ENCODE peak calls at places on chromosomes 13 and 19, in five cellular contexts. A is NCI-H1694; B is T-helper 22 cell; W is stromal cell of bone marrow; T is stimulated activated CD4-positive, alpha-beta T cell treated with anti-CD3 and anti-CD28 coated beads, Interleukin-2, amount 100 ng/mL, for 48 hours. J is an unnamed sample.

GRCh38 chr13:28723806-28724205 is 5.0 kb upstream of the SLC46A3 start:
- DNase-seq in A (no peak), B (no peak), W (no peak), T (no peak), J (no peak)

GRCh38 chr19:50268046-50268445 is 61.1 kb downstream of the KCNC3 start:
- DNase-seq in A (no peak), B (no peak), W (no peak), T (no peak), J (no peak)

GRCh38 chr13:34258646-34259386 is 440.9 kb downstream of the RFC3 start:
- DNase-seq in A (no peak), B (no peak), W (no peak), T (no peak), J (no peak)

GRCh38 chr13:73578251-73578875 is 519.6 kb downstream of the KLF5 start:
- DNase-seq in A (no peak), B (no peak), W (no peak), T (no peak), J (no peak)

GRCh38 chr19:6030214-6030507 is 52.2 kb upstream of the RANBP3 start:
- DNase-seq in A (no peak), B (no peak), W (peak), T (no peak), J (no peak)

GRCh38 chr13:23709521-23709920 is 139.3 kb downstream of the TNFRSF19 start:
- DNase-seq in A (no peak), B (no peak), W (no peak), T (no peak), J (no peak)

GRCh38 chr13:78598933-78599332 is 4.4 kb downstream of the POU4F1 start:
- DNase-seq in A (no peak), B (no peak), W (no peak), T (no peak), J (no peak)

GRCh38 chr19:45382426-45382825 is 12.1 kb upstream of the ERCC2 start:
- DNase-seq in A (no peak), B (no peak), W (no peak), T (no peak), J (no peak)

GRCh38 chr13:36998624-36999041 is 507 bp downstream of the ALG5 start:
- DNase-seq in A (peak), B (peak), W (no peak), T (peak), J (peak)

GRCh38 chr13:80704369-80704768 is 363.4 kb upstream of the SPRY2 start:
- DNase-seq in A (no peak), B (no peak), W (no peak), T (no peak), J (no peak)

GRCh38 chr13:91286317-91286716 is 61.2 kb upstream of the MIR17HG start:
- DNase-seq in A (no peak), B (no peak), W (no peak), T (no peak), J (no peak)

GRCh38 chr13:83450586-83450985 is 431.7 kb downstream of the SLITRK1 start:
- DNase-seq in A (no peak), B (no peak), W (no peak), T (no peak), J (no peak)

GRCh38 chr13:106526748-106527488 is 8.5 kb downstream of the EFNB2 start:
- DNase-seq in A (no peak), B (no peak), W (no peak), T (no peak), J (no peak)

GRCh38 chr19:14198384-14199376 is 7.3 kb downstream of the ADGRL1 start:
- DNase-seq in A (peak), B (no peak), W (no peak), T (no peak), J (no peak)

GRCh38 chr13:49858183-49858856 is 65.8 kb upstream of the KPNA3 start:
- DNase-seq in A (no peak), B (no peak), W (peak), T (no peak), J (peak)

GRCh38 chr19:18173572-18174294 is at the start of gene IFI30:
- DNase-seq in A (peak), B (peak), W (no peak), T (peak), J (peak)

GRCh38 chr13:40127476-40127875 is 472.0 kb downstream of the COG6 start:
- DNase-seq in A (no peak), B (no peak), W (no peak), T (no peak), J (no peak)

GRCh38 chr19:30708416-30708815 is 336.2 kb downstream of the ZNF536 start:
- DNase-seq in A (no peak), B (no peak), W (no peak), T (no peak), J (no peak)

GRCh38 chr19:6519289-6519688 is 11.5 kb upstream of the TNFSF9 start:
- DNase-seq in A (no peak), B (no peak), W (peak), T (no peak), J (peak)

GRCh38 chr13:69580255-69580654 is 527.4 kb upstream of the ATXN8OS start:
- DNase-seq in A (no peak), B (no peak), W (no peak), T (no peak), J (no peak)

GRCh38 chr13:20191902-20192469 is 752 bp downstream of the GJB2 start:
- DNase-seq in A (no peak), B (no peak), W (no peak), T (no peak), J (no peak)

GRCh38 chr13:113864303-113864890 is 521 bp upstream of the GAS6 start:
- DNase-seq in A (no peak), B (no peak), W (no peak), T (no peak), J (peak)

GRCh38 chr13:26482451-26483197 is 74.9 kb upstream of the WASF3 start:
- DNase-seq in A (peak), B (peak), W (peak), T (peak), J (peak)

GRCh38 chr13:113806104-113806471 is 47.1 kb downstream of the TMEM255B start:
- DNase-seq in A (no peak), B (no peak), W (no peak), T (no peak), J (no peak)

GRCh38 chr13:62697702-62698101 is 1282.1 kb upstream of the PCDH20 start:
- DNase-seq in A (no peak), B (no peak), W (no peak), T (no peak), J (no peak)

GRCh38 chr13:99040536-99041141 is 62.8 kb upstream of the DOCK9 start:
- DNase-seq in A (no peak), B (no peak), W (no peak), T (no peak), J (no peak)

GRCh38 chr13:37127706-37128241 is 22.3 kb upstream of the CSNK1A1L start:
- DNase-seq in A (peak), B (no peak), W (peak), T (no peak), J (no peak)

GRCh38 chr19:18771328-18772242 is 19.5 kb downstream of the COMP start:
- DNase-seq in A (no peak), B (no peak), W (no peak), T (no peak), J (no peak)

GRCh38 chr13:26881154-26881553 is 120.6 kb upstream of the GPR12 start:
- DNase-seq in A (no peak), B (no peak), W (peak), T (no peak), J (no peak)

GRCh38 chr19:13530720-13531119 is 24.4 kb upstream of the CACNA1A start:
- DNase-seq in A (no peak), B (no peak), W (no peak), T (no peak), J (no peak)

GRCh38 chr13:93108111-93108581 is 118.5 kb upstream of the GPC6 start:
- DNase-seq in A (peak), B (no peak), W (no peak), T (no peak), J (no peak)

GRCh38 chr13:111005808-111006494 is 91.1 kb upstream of the ANKRD10 start:
- DNase-seq in A (no peak), B (no peak), W (no peak), T (no peak), J (no peak)

GRCh38 chr19:36508325-36508724 is 19.0 kb upstream of the ZNF566 start:
- DNase-seq in A (no peak), B (no peak), W (no peak), T (no peak), J (no peak)

GRCh38 chr13:74045583-74045982 is 88.6 kb downstream of the KLF12 start:
- DNase-seq in A (no peak), B (no peak), W (no peak), T (no peak), J (no peak)

GRCh38 chr13:44347301-44347700 is 26.3 kb upstream of the SERP2 start:
- DNase-seq in A (no peak), B (no peak), W (no peak), T (no peak), J (no peak)

GRCh38 chr13:104171132-104171531 is 1104.9 kb upstream of the SLC10A2 start:
- DNase-seq in A (no peak), B (no peak), W (no peak), T (no peak), J (no peak)

GRCh38 chr13:60538566-60538965 is 141.5 kb downstream of the TDRD3 start:
- DNase-seq in A (no peak), B (no peak), W (no peak), T (no peak), J (no peak)

GRCh38 chr19:31349160-31349881 is at the start of gene TSHZ3:
- DNase-seq in A (no peak), B (peak), W (peak), T (no peak), J (no peak)

J was measured in RKO.